ENCODE peak calls at places on chromosomes 1 and 21, in seven cellular contexts. E, B, L, Y, F, U and P are unnamed samples.

GRCh38 chr21:33196956-33197374 is 32.8 kb upstream of the IFNAR2 start:
- DNase-seq in E (peak; percentile 18), B (peak; percentile 67), L (peak; percentile 23), Y (peak; percentile 39), F (peak; percentile 47), U (peak; percentile 78), P (no peak)

GRCh38 chr1:200558866-200559459 is 61.6 kb downstream of the KIF14 start:
- DNase-seq in E (peak; percentile 18), B (peak; percentile 71), L (no peak), Y (no peak), F (no peak), U (no peak), P (peak; percentile 21)

GRCh38 chr1:226309398-226310122 is 596 bp upstream of the LIN9 start:
- DNase-seq in E (no peak), B (peak; percentile 21), L (no peak), Y (peak; percentile 20), F (peak; percentile 40), U (peak; percentile 64), P (no peak)

GRCh38 chr1:205191127-205191577 is 20.4 kb downstream of the DSTYK start:
- DNase-seq in E (no peak), B (no peak), L (no peak), Y (no peak), F (no peak), U (no peak), P (no peak)

GRCh38 chr1:165943198-165943597 is 115.8 kb downstream of the UCK2 start:
- DNase-seq in E (peak; percentile 5), B (peak; percentile 10), L (no peak), Y (no peak), F (no peak), U (no peak), P (no peak)

GRCh38 chr21:28587748-28588147 is 404.9 kb downstream of the LTN1 start:
- DNase-seq in E (no peak), B (peak; percentile 32), L (no peak), Y (no peak), F (no peak), U (no peak), P (peak; percentile 16)

GRCh38 chr1:20698195-20698910 is 19.5 kb downstream of the KIF17 start:
- DNase-seq in E (peak; percentile 25), B (peak; percentile 62), L (no peak), Y (no peak), F (no peak), U (no peak), P (peak; percentile 28)

GRCh38 chr1:21534674-21535378 is 25.6 kb downstream of the ALPL start:
- DNase-seq in E (peak; percentile 41), B (peak; percentile 41), L (no peak), Y (no peak), F (no peak), U (no peak), P (no peak)

GRCh38 chr21:44907966-44908364 is 12.7 kb downstream of the ITGB2 start:
- DNase-seq in E (no peak), B (peak; percentile 34), L (no peak), Y (no peak), F (peak; percentile 36), U (no peak), P (no peak)

GRCh38 chr1:198656500-198656932 is 17.7 kb downstream of the PTPRC start:
- DNase-seq in E (no peak), B (no peak), L (no peak), Y (no peak), F (no peak), U (peak; percentile 61), P (no peak)

GRCh38 chr1:164682570-164682969 is 123.6 kb downstream of the PBX1 start:
- DNase-seq in E (no peak), B (no peak), L (no peak), Y (no peak), F (no peak), U (no peak), P (no peak)

GRCh38 chr1:154669464-154670282 is 61.7 kb upstream of the ADAR start:
- DNase-seq in E (peak; percentile 26), B (peak; percentile 68), L (peak; percentile 34), Y (peak; percentile 74), F (peak; percentile 65), U (peak; percentile 79), P (peak; percentile 21)

GRCh38 chr1:186849271-186849671 is 20.5 kb downstream of the PLA2G4A start:
- DNase-seq in E (no peak), B (no peak), L (no peak), Y (no peak), F (no peak), U (no peak), P (no peak)

GRCh38 chr1:216034506-216034905 is 388.7 kb downstream of the USH2A start:
- DNase-seq in E (no peak), B (no peak), L (no peak), Y (no peak), F (no peak), U (no peak), P (no peak)

DNA sequence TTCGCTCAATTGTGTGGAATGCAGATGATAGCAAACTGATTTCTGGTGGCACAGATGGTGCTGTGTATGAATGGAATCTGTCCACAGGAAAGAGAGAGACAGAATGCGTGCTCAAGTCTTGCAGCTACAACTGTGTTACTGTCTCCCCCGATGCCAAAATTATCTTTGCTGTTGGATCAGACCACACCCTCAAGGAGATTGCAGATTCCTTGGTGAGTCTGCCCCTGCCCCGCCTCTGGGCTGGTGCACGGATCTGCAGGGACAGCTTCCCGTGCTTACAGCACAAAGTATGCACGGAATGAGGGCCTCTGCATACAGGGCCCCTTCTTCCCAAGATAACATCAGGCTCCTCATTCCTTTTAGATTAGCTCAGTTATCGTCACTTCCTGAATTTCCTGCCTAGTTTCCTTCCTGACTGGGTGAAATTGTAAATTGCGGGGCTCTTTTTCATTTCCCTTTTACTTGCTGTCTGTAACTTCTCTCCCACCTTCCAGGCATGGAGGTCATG is 34.6 kb downstream of the CFAP57 start:
- DNase-seq in E (peak; percentile 90), B (peak; percentile 64), L (no peak), Y (peak; percentile 29), F (peak; percentile 23), U (no peak), P (peak; percentile 93)
- H3K4me3 ChIP-seq in E (no peak overlapping the region), B (no peak overlapping the region), L (no peak overlapping the region), Y (peak overlapping the region; percentile 14), F (no peak overlapping the region), U (no peak overlapping the region), P (peak overlapping the region; percentile 38)

GRCh38 chr1:36761073-36761472 is 273.2 kb downstream of the GRIK3 start:
- DNase-seq in E (no peak), B (no peak), L (no peak), Y (no peak), F (no peak), U (peak; percentile 7), P (no peak)
- TF ChIP-seq CTCF in E (no peak), B (no peak), L (no peak), Y (no peak), F (no peak), U (no peak), P (no peak)

DNA sequence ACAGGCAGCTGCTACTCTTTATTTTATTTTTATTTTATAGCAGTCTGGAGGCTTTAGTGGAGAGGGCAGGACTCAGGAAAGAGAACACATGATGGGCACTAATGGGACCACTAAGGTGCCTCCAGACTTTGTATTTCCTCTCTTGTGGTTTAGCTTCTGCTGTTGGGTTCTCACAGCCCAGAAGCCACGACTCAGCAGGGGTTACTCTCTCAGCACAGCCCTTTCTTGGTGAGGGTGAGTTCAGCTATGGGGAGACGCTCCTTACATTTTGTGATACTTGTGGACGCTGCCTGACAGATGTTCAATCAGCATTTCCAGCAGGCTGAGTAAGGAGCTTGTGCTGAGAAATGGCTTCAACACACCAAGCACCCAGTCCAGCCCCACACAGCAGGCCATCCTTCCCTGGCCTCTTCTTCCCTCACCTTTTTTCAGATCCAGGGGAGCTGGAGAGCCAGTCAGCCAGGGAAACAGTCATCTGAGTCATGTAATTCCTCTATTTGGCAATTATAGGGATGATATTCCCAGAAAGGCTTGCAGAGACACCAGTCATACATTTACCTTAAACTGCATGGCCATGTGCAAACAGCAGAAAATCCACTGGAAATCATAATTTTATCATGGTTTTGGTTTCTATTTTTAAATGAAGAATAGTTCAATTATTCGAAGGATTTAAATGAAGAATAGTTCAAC is 53.2 kb upstream of the RAB3GAP2 start:
- DNase-seq in E (no peak), B (no peak), L (no peak), Y (no peak), F (no peak), U (no peak), P (no peak)
- H3K4me3 ChIP-seq in E (no peak overlapping the region), B (no peak overlapping the region), L (no peak overlapping the region), Y (no peak overlapping the region), F (no peak overlapping the region), U (no peak overlapping the region), P (no peak overlapping the region)

GRCh38 chr1:29655945-29656866 is 419.9 kb downstream of the PTPRU start:
- DNase-seq in E (no peak), B (no peak), L (no peak), Y (no peak), F (no peak), U (no peak), P (no peak)
- TF ChIP-seq CTCF in E (peak; percentile 64), B (peak; percentile 34), L (no peak), Y (peak; percentile 15), F (peak; percentile 14), U (no peak), P (peak; percentile 35)

GRCh38 chr1:64470670-64471217 is 815 bp downstream of the CACHD1 start:
- DNase-seq in E (no peak), B (peak; percentile 11), L (no peak), Y (peak; percentile 25), F (peak; percentile 39), U (peak; percentile 55), P (no peak)

GRCh38 chr1:64471218-64471719 is 1.3 kb downstream of the CACHD1 start:
- DNase-seq in E (no peak), B (peak; percentile 5), L (no peak), Y (peak; percentile 25), F (peak; percentile 43), U (peak; percentile 54), P (no peak)

GRCh38 chr1:64469121-64469520 is 808 bp upstream of the CACHD1 start:
- DNase-seq in E (no peak), B (no peak), L (no peak), Y (no peak), F (no peak), U (no peak), P (no peak)

GRCh38 chr1:64469977-64470669 is at the start of gene CACHD1:
- DNase-seq in E (peak; percentile 55), B (peak; percentile 75), L (peak; percentile 42), Y (peak; percentile 74), F (peak; percentile 76), U (peak; percentile 78), P (no peak)

GRCh38 chr1:64469614-64469976 is 334 bp upstream of the CACHD1 start:
- DNase-seq in E (no peak), B (peak; percentile 21), L (no peak), Y (peak; percentile 14), F (no peak), U (no peak), P (no peak)
- H3K4me3 ChIP-seq in E (peak overlapping the region; percentile 58), B (peak overlapping the region; percentile 66), L (peak overlapping the region; percentile 83), Y (peak overlapping the region; percentile 81), F (peak overlapping the region; percentile 76), U (peak overlapping the region; percentile 64), P (peak overlapping the region; percentile 67)

GRCh38 chr1:145906954-145907755 is 2.7 kb downstream of the ITGA10 start:
- DNase-seq in E (no peak), B (peak; percentile 75), L (no peak), Y (no peak), F (no peak), U (no peak), P (no peak)
- TF ChIP-seq CTCF in E (no peak), B (no peak), L (no peak), Y (no peak), F (no peak), U (no peak), P (no peak)